ENCODE peak calls at places on chromosomes 11 and 22, in five cellular contexts. One of them, this sample, is unnamed. For H3K27me3, the result is how much of the 10 kb centered on the place peaks cover.

GRCh38 chr11:117717485-117718314 is 79.3 kb downstream of the DSCAML1 start:
- DNase-seq in SK-N-SH: peak
- DNase-seq in lung: peak
- DNase-seq in ovary: no peak
- DNase-seq in heart right ventricle: peak
- DNase-seq in this sample: no peak

GRCh38 chr11:73391665-73392064 is 15.5 kb downstream of the RELT start:
- DNase-seq in SK-N-SH: no peak
- DNase-seq in ovary: no peak
- DNase-seq in heart right ventricle: no peak
- DNase-seq in lung: no peak
- DNase-seq in this sample: no peak

GRCh38 chr22:47049078-47049609 is 286.7 kb downstream of the TBC1D22A start:
- DNase-seq in heart right ventricle: peak
- DNase-seq in SK-N-SH: no peak
- DNase-seq in lung: no peak
- DNase-seq in ovary: no peak
- DNase-seq in this sample: no peak

GRCh38 chr11:94128746-94129504 is at the start of gene PANX1:
- DNase-seq in heart right ventricle: peak
- DNase-seq in lung: peak
- DNase-seq in SK-N-SH: peak
- DNase-seq in ovary: peak
- DNase-seq in this sample: peak

GRCh38 chr11:85752890-85753581 is 57.9 kb downstream of the SYTL2 start:
- DNase-seq in lung: no peak
- DNase-seq in heart right ventricle: no peak
- DNase-seq in SK-N-SH: no peak
- DNase-seq in ovary: no peak
- DNase-seq in this sample: peak

GRCh38 chr11:64856382-64857227 is 12.2 kb upstream of the CDC42BPG start:
- DNase-seq in heart right ventricle: peak
- DNase-seq in SK-N-SH: no peak
- DNase-seq in ovary: peak
- DNase-seq in lung: peak
- DNase-seq in this sample: no peak

GRCh38 chr11:44817207-44817944 is 90.6 kb downstream of the TSPAN18 start:
- DNase-seq in heart right ventricle: no peak
- DNase-seq in ovary: no peak
- DNase-seq in lung: no peak
- DNase-seq in SK-N-SH: no peak
- DNase-seq in this sample: no peak

GRCh38 chr11:20087118-20087521 is 73.2 kb downstream of the DBX1 start:
- DNase-seq in ovary: no peak
- DNase-seq in lung: no peak
- DNase-seq in SK-N-SH: no peak
- DNase-seq in heart right ventricle: no peak
- DNase-seq in this sample: no peak

GRCh38 chr11:133901316-133901715 is 55.5 kb downstream of the IGSF9B start:
- DNase-seq in SK-N-SH: no peak
- DNase-seq in lung: no peak
- DNase-seq in ovary: no peak
- DNase-seq in heart right ventricle: no peak
- DNase-seq in this sample: no peak

GRCh38 chr11:118410055-118410745 is 8.8 kb downstream of the ATP5MG start:
- DNase-seq in heart right ventricle: no peak
- DNase-seq in ovary: no peak
- DNase-seq in SK-N-SH: no peak
- DNase-seq in lung: no peak
- DNase-seq in this sample: no peak

GRCh38 chr11:85132839-85133238 is 494.3 kb downstream of the DLG2 start:
- DNase-seq in ovary: no peak
- DNase-seq in SK-N-SH: no peak
- DNase-seq in lung: no peak
- DNase-seq in heart right ventricle: no peak
- DNase-seq in this sample: no peak

GRCh38 chr22:32123657-32124056 is 35.4 kb downstream of the C22orf42 start:
- DNase-seq in ovary: no peak
- DNase-seq in SK-N-SH: no peak
- DNase-seq in heart right ventricle: no peak
- DNase-seq in lung: no peak
- DNase-seq in this sample: no peak

GRCh38 chr11:129503646-129504045 is 128.0 kb downstream of the BARX2 start:
- DNase-seq in heart right ventricle: no peak
- DNase-seq in ovary: no peak
- DNase-seq in lung: no peak
- DNase-seq in SK-N-SH: no peak
- DNase-seq in this sample: no peak

GRCh38 chr11:88543902-88544655 is 206.5 kb upstream of the CTSC start:
- DNase-seq in heart right ventricle: peak
- DNase-seq in lung: peak
- DNase-seq in ovary: peak
- DNase-seq in SK-N-SH: peak
- DNase-seq in this sample: peak

GRCh38 chr22:17744430-17744829 is 29.8 kb downstream of the BID start:
- DNase-seq in lung: no peak
- DNase-seq in ovary: no peak
- DNase-seq in heart right ventricle: no peak
- DNase-seq in SK-N-SH: no peak
- DNase-seq in this sample: no peak

GRCh38 chr11:28393348-28393747 is 285.2 kb downstream of the METTL15 start:
- DNase-seq in ovary: no peak
- DNase-seq in lung: no peak
- DNase-seq in heart right ventricle: peak
- DNase-seq in SK-N-SH: no peak
- DNase-seq in this sample: no peak

GRCh38 chr11:4480577-4481539 is 1.6 kb upstream of the OR52K1 start:
- DNase-seq in lung: no peak
- DNase-seq in SK-N-SH: no peak
- DNase-seq in ovary: no peak
- DNase-seq in heart right ventricle: no peak
- DNase-seq in this sample: no peak

GRCh38 chr11:61532136-61533038 is 23.8 kb downstream of the LRRC10B start:
- DNase-seq in heart right ventricle: no peak
- DNase-seq in ovary: no peak
- DNase-seq in lung: peak
- DNase-seq in SK-N-SH: peak
- DNase-seq in this sample: peak

GRCh38 chr22:42938976-42939375 is 76.0 kb downstream of the PACSIN2 start:
- DNase-seq in ovary: no peak
- DNase-seq in SK-N-SH: no peak
- DNase-seq in heart right ventricle: no peak
- DNase-seq in lung: no peak
- DNase-seq in this sample: no peak
- H3K27ac ChIP-seq in ovary: no peak
- H3K27ac ChIP-seq in SK-N-SH: peak
- H3K27ac ChIP-seq in heart right ventricle: peak
- H3K27ac ChIP-seq in lung: peak
- H3K27ac ChIP-seq in this sample: no peak

GRCh38 chr11:110716361-110716760 is 4.1 kb upstream of the ARHGAP20 start:
- DNase-seq in ovary: no peak
- DNase-seq in lung: no peak
- DNase-seq in SK-N-SH: no peak
- DNase-seq in heart right ventricle: no peak
- DNase-seq in this sample: no peak
- H3K27me3 ChIP-seq in ovary: under half
- H3K27me3 ChIP-seq in lung: under half
- H3K27me3 ChIP-seq in SK-N-SH: under half
- H3K27me3 ChIP-seq in heart right ventricle: under half
- H3K27me3 ChIP-seq in this sample: under half

GRCh38 chr11:46827995-46828394 is 18.1 kb downstream of the CKAP5 start:
- DNase-seq in SK-N-SH: no peak
- DNase-seq in ovary: no peak
- DNase-seq in heart right ventricle: no peak
- DNase-seq in lung: no peak
- DNase-seq in this sample: no peak

DNA sequence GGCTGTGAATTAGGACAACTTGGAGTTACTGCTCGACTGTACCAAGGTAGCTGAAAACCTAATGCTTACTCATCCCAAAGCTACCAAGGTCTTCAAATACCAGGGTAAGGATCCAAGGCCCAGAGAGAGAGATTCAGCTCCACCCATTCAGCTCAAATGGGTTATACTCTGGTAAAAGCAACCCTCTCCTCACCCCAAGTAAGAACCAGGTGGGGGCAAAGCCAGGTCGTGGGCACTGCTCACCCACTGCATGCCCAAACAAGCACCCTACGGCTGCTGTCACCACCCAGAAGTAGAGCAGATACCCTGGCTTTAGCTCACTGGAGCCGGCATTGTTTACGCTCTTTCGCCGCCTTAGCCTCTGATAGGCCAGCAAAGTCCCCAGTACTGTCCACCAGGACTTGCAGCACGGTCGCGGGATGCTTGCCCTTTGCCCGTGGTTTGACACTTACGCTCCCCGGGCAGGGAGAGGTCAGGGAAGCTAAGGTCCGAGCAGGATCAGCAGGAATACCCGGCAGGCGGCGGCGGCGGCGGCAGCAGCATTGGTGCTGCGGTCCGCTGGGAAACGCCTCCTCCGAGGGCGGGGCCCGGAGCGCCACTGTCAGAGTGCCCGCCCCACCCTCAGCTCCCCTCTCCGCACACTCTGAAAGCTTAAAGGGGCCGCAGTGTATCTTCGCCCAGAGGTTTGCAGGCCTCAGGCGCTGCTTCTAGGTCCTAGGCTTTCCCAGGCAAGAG is 19.6 kb downstream of the CKAP5 start:
- DNase-seq in SK-N-SH: peak
- DNase-seq in lung: peak
- DNase-seq in ovary: peak
- DNase-seq in heart right ventricle: peak
- DNase-seq in this sample: peak
- TF ChIP-seq CTCF in SK-N-SH: peak
- TF ChIP-seq CTCF in lung: peak
- TF ChIP-seq CTCF in ovary: peak
- TF ChIP-seq CTCF in heart right ventricle: peak
- TF ChIP-seq CTCF in this sample: no peak

GRCh38 chr22:46012182-46012880 is 35.4 kb upstream of the WNT7B start:
- DNase-seq in lung: no peak
- DNase-seq in SK-N-SH: peak
- DNase-seq in heart right ventricle: no peak
- DNase-seq in ovary: peak
- DNase-seq in this sample: no peak

GRCh38 chr22:46010951-46011626 is 34.1 kb upstream of the WNT7B start:
- DNase-seq in ovary: peak
- DNase-seq in lung: no peak
- DNase-seq in SK-N-SH: no peak
- DNase-seq in heart right ventricle: no peak
- DNase-seq in this sample: no peak

GRCh38 chr22:46011627-46012181 is 34.7 kb upstream of the WNT7B start:
- DNase-seq in SK-N-SH: peak
- DNase-seq in lung: no peak
- DNase-seq in heart right ventricle: no peak
- DNase-seq in ovary: peak
- DNase-seq in this sample: no peak

GRCh38 chr22:46013460-46014416 is 36.8 kb upstream of the WNT7B start:
- DNase-seq in lung: peak
- DNase-seq in ovary: peak
- DNase-seq in SK-N-SH: peak
- DNase-seq in heart right ventricle: peak
- DNase-seq in this sample: peak

GRCh38 chr22:46012881-46013281 is 35.9 kb upstream of the WNT7B start:
- DNase-seq in heart right ventricle: no peak
- DNase-seq in SK-N-SH: peak
- DNase-seq in lung: no peak
- DNase-seq in ovary: peak
- DNase-seq in this sample: no peak
- H3K27ac ChIP-seq in heart right ventricle: peak
- H3K27ac ChIP-seq in SK-N-SH: peak
- H3K27ac ChIP-seq in lung: peak
- H3K27ac ChIP-seq in ovary: peak
- H3K27ac ChIP-seq in this sample: no peak